ENCODE peak calls at places on chromosomes 13 and 19, in four cellular contexts. Y is AG09309, U is IMR-90, R is heart left ventricle. G is an unnamed sample.

GRCh38 chr13:54593504-54593903 is 1564.9 kb downstream of the OLFM4 start:
- DNase-seq in Y (no peak), U (no peak), R (no peak), G (no peak)

GRCh38 chr19:48025480-48025879 is 18.4 kb downstream of the CABP5 start:
- DNase-seq in Y (no peak), U (no peak), R (no peak), G (no peak)

GRCh38 chr19:10061717-10062310 is 24.3 kb upstream of the SHFL start:
- DNase-seq in Y (no peak), U (no peak), R (no peak), G (no peak)

GRCh38 chr13:109748677-109749076 is 37.7 kb downstream of the IRS2 start:
- DNase-seq in Y (no peak), U (no peak), R (no peak), G (no peak)

GRCh38 chr19:57302020-57302465 is 18.2 kb upstream of the ZNF543 start:
- DNase-seq in Y (peak), U (peak), R (no peak), G (peak)

GRCh38 chr19:45676851-45677263 is 8.8 kb downstream of the GIPR start:
- DNase-seq in Y (no peak), U (no peak), R (no peak), G (no peak)

GRCh38 chr13:66780814-66781213 is 449.3 kb downstream of the PCDH9 start:
- DNase-seq in Y (peak), U (peak), R (no peak), G (no peak)

GRCh38 chr13:23743717-23744116 is 145.5 kb downstream of the MIPEP start:
- DNase-seq in Y (no peak), U (no peak), R (no peak), G (no peak)

GRCh38 chr19:47446534-47447469 is 24.9 kb downstream of the SLC8A2 start:
- DNase-seq in Y (no peak), U (no peak), R (no peak), G (no peak)

GRCh38 chr19:3218037-3218661 is 6.3 kb upstream of the CELF5 start:
- DNase-seq in Y (no peak), U (no peak), R (no peak), G (no peak)

GRCh38 chr13:39401756-39402155 is 201.2 kb downstream of the LHFPL6 start:
- DNase-seq in Y (no peak), U (no peak), R (no peak), G (no peak)

GRCh38 chr19:18946918-18947317 is 5.9 kb upstream of the HOMER3 start:
- DNase-seq in Y (no peak), U (no peak), R (no peak), G (no peak)

DNA sequence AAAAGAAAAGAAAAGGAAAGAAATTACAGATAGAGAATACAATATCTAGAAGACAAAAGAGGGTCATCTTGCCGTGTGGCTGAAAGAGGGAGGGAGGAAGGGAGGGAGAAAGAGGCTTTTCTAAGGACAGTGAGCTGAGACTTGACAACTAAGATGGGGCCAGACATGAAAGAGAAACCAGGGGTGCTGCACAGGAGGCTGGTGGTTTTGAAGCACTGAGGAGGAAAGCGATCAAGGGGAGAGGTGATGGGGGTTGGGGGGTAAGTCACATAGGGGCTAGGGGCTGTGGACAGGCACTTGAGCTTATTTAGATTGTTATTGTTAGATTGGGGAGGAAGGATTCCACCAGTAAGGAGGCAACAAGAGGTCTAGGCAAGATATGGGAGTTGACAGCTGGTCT is 17.3 kb downstream of the PNPLA6 start:
- DNase-seq in Y (no peak), U (no peak), R (no peak), G (no peak)
- H3K4me3 ChIP-seq in Y (no peak), U (no peak), R (no peak), G (no peak)

GRCh38 chr13:41311607-41312500 is 787 bp downstream of the NAA16 start:
- DNase-seq in Y (no peak), U (peak), R (peak), G (no peak)
- TF ChIP-seq CTCF in Y (no peak), U (no peak), R (no peak), G (no peak)

GRCh38 chr19:5125797-5126497 is 157.0 kb downstream of the KDM4B start:
- DNase-seq in Y (no peak), U (peak), R (no peak), G (no peak)
- H3K4me3 ChIP-seq in Y (no peak), U (no peak), R (no peak), G (no peak)

GRCh38 chr13:68923995-68924394 is 1183.6 kb upstream of the ATXN8OS start:
- DNase-seq in Y (no peak), U (no peak), R (no peak), G (no peak)

GRCh38 chr13:68929055-68929454 is 1178.6 kb upstream of the ATXN8OS start:
- DNase-seq in Y (no peak), U (no peak), R (no peak), G (no peak)

DNA sequence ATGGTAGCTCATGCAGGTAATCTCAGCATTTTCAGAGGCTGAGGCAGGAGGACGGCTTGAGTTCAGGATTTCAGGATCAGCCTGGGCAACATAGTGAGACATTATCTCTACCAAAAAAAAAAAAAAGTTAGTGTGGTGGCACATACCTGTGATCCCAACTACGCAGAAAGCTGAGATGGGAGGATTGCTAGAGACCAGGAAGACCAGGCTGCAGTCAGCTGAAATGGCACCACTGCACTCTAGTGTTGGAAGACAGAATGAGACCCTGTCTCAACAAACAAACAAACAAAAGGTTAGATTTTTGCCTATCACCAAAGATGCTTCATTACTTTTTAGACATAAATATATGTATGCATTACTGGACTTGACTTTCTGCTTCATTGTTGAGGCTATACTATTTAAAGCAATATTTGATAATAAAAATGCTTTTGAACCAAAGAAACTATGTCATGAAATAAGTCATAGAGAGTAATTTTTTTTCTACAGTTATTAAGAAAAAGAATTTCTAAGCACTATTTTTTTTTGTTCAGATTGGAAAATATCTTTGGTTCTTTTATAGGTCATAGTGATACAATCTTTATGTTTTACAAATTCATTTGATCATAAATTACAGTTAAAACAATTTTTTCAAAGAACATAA is 1180.1 kb upstream of the ATXN8OS start:
- DNase-seq in Y (no peak), U (no peak), R (no peak), G (no peak)
- TF ChIP-seq CTCF in Y (no peak), U (no peak), R (peak), G (peak)

GRCh38 chr19:49533551-49534488 is 6.0 kb downstream of the RCN3 start:
- DNase-seq in Y (no peak), U (peak), R (peak), G (no peak)

GRCh38 chr19:49539192-49539952 is 11.6 kb downstream of the RCN3 start:
- DNase-seq in Y (no peak), U (no peak), R (no peak), G (no peak)

GRCh38 chr19:49538643-49539042 is 10.8 kb downstream of the RCN3 start:
- DNase-seq in Y (no peak), U (no peak), R (no peak), G (no peak)

GRCh38 chr19:49534632-49535385 is 7.0 kb downstream of the RCN3 start:
- DNase-seq in Y (no peak), U (no peak), R (no peak), G (no peak)

DNA sequence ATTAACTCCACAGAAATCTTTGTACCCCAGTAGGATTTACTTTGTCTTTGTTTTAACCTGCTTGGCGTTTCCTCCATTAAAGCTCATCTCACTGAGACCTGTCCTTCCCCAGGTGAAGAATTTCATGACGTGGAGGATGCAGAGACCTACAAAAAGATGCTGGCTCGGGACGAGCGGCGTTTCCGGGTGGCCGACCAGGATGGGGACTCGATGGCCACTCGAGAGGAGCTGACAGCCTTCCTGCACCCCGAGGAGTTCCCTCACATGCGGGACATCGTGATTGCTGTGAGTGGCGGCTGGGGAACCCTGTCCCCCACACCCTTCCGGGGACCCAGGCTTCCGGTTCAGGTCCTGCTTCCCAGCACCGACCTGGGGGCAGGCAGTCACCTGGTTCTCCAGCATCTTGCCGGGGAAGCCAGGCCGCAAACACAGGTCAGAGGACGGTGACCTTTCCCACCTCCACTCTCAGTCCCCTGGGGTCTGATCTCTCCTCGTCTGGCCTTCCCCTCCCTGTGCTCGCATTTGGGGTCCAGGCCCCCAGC is 9.2 kb downstream of the RCN3 start:
- DNase-seq in Y (no peak), U (no peak), R (no peak), G (no peak)
- H3K4me3 ChIP-seq in Y (no peak), U (no peak), R (no peak), G (no peak)

DNA sequence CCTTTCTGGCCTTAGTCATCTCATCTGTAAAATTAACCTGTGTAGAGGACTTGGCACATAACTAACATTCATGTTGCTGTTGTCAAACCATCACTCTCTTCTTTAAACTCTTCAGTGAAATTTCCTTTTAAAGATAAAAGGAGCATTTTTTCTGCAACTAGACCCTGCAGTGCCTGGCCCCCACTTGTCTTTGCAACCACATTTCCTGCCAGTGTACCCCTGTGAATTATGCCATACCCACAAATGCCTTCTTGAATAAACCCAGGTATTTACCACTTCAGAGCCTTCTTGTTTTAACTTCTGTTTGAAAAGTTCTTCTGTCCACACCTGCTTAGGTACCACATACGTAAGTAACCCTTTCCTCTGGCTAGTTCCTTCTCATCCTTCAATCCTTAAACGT is 118.8 kb downstream of the CDK8 start:
- DNase-seq in Y (no peak), U (no peak), R (no peak), G (no peak)
- TF ChIP-seq CTCF in Y (no peak), U (no peak), R (no peak), G (no peak)

DNA sequence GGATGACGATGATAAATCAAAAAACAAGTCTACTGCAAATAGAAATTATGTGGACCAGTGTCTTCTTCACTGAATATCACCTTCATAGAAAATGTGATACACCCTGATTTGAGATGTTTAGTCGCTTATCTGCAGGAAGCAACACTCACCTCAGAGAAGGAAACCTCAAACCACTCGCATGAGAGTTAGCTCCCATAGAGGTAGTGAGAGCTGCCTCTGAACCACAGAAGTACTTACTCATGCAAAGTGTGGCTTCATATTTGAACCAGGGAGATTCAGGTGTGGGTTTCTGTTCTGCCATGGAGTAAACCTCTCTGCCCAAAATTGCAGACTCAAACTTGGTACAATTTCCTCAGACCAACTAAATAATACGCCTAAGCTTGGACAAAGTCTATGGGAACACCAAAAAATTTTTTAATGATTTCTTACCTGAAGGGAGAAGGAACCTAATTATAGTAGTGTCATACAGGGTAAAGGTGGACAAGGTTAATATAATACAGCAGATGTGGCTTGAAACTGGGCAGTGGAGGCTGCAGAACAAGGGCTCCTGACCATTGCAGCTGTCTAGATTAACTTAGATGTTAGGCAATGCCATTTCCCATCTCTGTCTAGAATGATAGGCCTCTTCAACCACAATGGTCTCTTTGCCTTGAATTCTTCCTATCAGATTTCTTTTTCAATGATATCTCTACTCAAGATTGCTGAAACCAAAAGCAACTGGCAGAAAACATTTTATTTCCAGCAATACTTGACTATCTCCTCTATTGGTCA is 29.6 kb upstream of the RCBTB2 start:
- DNase-seq in Y (no peak), U (no peak), R (no peak), G (no peak)
- H3K4me3 ChIP-seq in Y (no peak), U (no peak), R (no peak), G (no peak)

DNA sequence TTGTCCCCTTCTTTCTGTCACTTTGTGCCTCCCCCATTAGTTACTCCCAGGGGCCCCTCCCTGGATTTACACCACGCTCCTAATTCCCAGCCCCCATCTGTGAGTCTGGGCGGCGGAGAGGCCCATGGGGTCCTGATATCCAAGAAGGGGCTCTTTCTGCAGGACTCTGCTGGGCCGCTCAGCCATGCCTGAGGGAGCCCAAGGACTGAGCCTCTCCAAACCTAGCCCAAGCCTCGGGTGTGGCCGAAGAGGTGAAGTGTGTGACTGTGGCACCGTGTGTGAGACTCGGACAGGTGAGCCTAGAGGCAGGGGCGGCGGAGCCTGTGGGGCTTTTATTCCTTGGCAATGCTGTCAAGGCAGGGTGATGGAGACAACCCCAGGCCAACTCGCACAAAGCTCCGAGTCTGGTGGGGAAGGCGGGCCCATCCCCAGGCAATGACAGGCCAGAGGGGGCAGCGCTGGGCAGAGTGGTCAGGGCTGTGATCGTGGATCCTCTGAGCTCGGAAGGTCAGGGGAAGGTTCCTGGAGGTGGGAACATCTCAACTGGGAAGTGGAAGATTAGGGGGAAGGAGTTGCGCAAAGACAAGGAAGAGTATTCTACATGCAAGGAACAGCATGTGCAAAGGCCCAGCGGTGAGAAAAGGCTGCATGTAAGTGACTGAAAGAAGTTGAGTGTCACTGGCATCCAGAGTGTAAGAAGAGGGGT is 1.6 kb downstream of the PLEKHG2 start:
- DNase-seq in Y (no peak), U (peak), R (no peak), G (no peak)
- TF ChIP-seq CTCF in Y (peak), U (peak), R (no peak), G (peak)

DNA sequence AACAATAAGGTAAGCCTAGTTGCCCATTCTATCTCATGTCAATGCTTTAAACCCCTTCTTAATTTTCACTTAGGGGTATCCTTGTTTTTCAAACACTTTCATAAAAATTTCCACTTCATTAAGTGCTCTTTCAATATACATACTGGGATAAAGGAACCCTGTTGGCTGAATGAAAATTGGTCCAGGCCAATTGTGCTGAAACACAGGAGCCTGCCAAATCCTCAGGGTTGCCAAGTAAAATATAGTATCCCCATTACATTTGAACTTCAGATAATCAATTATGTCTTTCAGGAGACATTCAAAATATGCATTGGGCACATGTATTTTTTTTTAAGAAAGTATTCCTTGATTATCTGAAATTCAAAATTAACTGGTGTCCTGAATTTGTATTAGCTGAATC is 1131.1 kb downstream of the SLITRK1 start:
- DNase-seq in Y (no peak), U (no peak), R (no peak), G (no peak)
- H3K4me3 ChIP-seq in Y (no peak), U (no peak), R (no peak), G (no peak)

G was measured in epithelial cell of proximal tubule.